ENCODE peak calls at places on chromosomes 3 and 15, in seven cellular contexts. R is lower lobe of right lung, P is colonic mucosa, W is GM12878, O is thoracic aorta, T is SJCRH30, B is IMR-90. M is an unnamed sample.

GRCh38 chr15:59953392-59953883 is 50.7 kb upstream of the FOXB1 start:
- DNase-seq in R (no peak), B (no peak), P (no peak), W (no peak), O (no peak), T (no peak), M (no peak)

GRCh38 chr15:31338879-31339557 is 12.4 kb downstream of the KLF13 start:
- DNase-seq in B (peak; percentile 79), P (no peak), O (peak; percentile 72), W (peak; percentile 75), R (peak; percentile 87), T (peak; percentile 78), M (peak; percentile 90)

GRCh38 chr15:100133001-100133400 is 208.8 kb downstream of the ADAMTS17 start:
- DNase-seq in T (no peak), O (no peak), R (no peak), B (no peak), P (no peak), W (no peak), M (no peak)

GRCh38 chr3:15795563-15796308 is 2.0 kb downstream of the ANKRD28 start:
- DNase-seq in B (peak; percentile 68), T (peak; percentile 14), W (no peak), R (no peak), P (no peak), O (no peak), M (no peak)

GRCh38 chr3:123378409-123378915 is 70.4 kb downstream of the ADCY5 start:
- DNase-seq in B (no peak), P (no peak), R (no peak), T (no peak), O (no peak), W (no peak), M (no peak)

GRCh38 chr3:97838393-97838792 is 16.6 kb downstream of the CRYBG3 start:
- DNase-seq in T (no peak), O (no peak), B (no peak), R (no peak), P (no peak), W (no peak), M (no peak)

GRCh38 chr3:26484140-26484539 is 138.4 kb upstream of the LRRC3B start:
- DNase-seq in T (peak; percentile 38), W (no peak), R (no peak), P (no peak), O (no peak), B (no peak), M (no peak)

GRCh38 chr15:94555842-94556516 is 324.6 kb downstream of the MCTP2 start:
- DNase-seq in W (no peak), B (no peak), O (no peak), P (no peak), R (no peak), T (no peak), M (no peak)

GRCh38 chr3:184172681-184173373 is 1.8 kb upstream of the AP2M1 start:
- DNase-seq in R (no peak), B (peak; percentile 88), W (no peak), P (no peak), O (no peak), T (no peak), M (no peak)

GRCh38 chr3:179750720-179751328 is 98.0 kb downstream of the USP13 start:
- DNase-seq in O (no peak), R (no peak), W (no peak), T (peak; percentile 17), P (no peak), B (peak; percentile 28), M (no peak)

GRCh38 chr15:34808016-34808415 is 12.7 kb upstream of the ACTC1 start:
- DNase-seq in P (no peak), B (peak; percentile 78), T (no peak), W (no peak), R (no peak), O (no peak), M (no peak)

GRCh38 chr3:52020796-52021195 is 25.1 kb upstream of the RPL29 start:
- DNase-seq in P (no peak), O (no peak), B (no peak), T (no peak), R (no peak), W (no peak), M (no peak)

GRCh38 chr3:69326821-69327433 is 59.0 kb downstream of the FRMD4B start:
- DNase-seq in P (no peak), T (no peak), O (no peak), W (peak; percentile 86), B (no peak), R (no peak), M (no peak)

GRCh38 chr3:134892317-134892716 is 97.3 kb downstream of the EPHB1 start:
- DNase-seq in R (no peak), T (no peak), W (no peak), O (no peak), P (no peak), B (no peak), M (no peak)

GRCh38 chr3:14224895-14225294 is 46.3 kb downstream of the LSM3 start:
- DNase-seq in R (no peak), T (no peak), P (peak; percentile 15), O (no peak), W (no peak), B (peak; percentile 51), M (no peak)

GRCh38 chr3:122916084-122916483 is 111.5 kb downstream of the SEMA5B start:
- DNase-seq in P (no peak), R (no peak), B (no peak), O (no peak), W (no peak), T (no peak), M (no peak)

GRCh38 chr3:166760114-166760513 is 620.0 kb downstream of the ZBBX start:
- DNase-seq in W (no peak), P (no peak), R (no peak), O (no peak), T (no peak), B (no peak), M (no peak)
- H3K4me3 ChIP-seq in W (no peak overlapping the region), P (no peak overlapping the region), R (no peak overlapping the region), O (no peak overlapping the region), T (no peak overlapping the region), B (no peak overlapping the region), M (no peak overlapping the region)

GRCh38 chr15:98164573-98164972 is 204.1 kb downstream of the ARRDC4 start:
- DNase-seq in T (no peak), O (no peak), B (no peak), W (no peak), P (no peak), R (no peak), M (no peak)

GRCh38 chr15:98164986-98165385 is 204.5 kb downstream of the ARRDC4 start:
- DNase-seq in R (no peak), P (no peak), O (no peak), B (no peak), T (no peak), W (no peak), M (no peak)

GRCh38 chr15:98155356-98155755 is 194.9 kb downstream of the ARRDC4 start:
- DNase-seq in P (no peak), O (no peak), T (no peak), W (no peak), R (no peak), B (no peak), M (no peak)

GRCh38 chr15:98163319-98164030 is 203.0 kb downstream of the ARRDC4 start:
- DNase-seq in O (no peak), P (no peak), R (no peak), B (no peak), W (no peak), T (no peak), M (no peak)

DNA sequence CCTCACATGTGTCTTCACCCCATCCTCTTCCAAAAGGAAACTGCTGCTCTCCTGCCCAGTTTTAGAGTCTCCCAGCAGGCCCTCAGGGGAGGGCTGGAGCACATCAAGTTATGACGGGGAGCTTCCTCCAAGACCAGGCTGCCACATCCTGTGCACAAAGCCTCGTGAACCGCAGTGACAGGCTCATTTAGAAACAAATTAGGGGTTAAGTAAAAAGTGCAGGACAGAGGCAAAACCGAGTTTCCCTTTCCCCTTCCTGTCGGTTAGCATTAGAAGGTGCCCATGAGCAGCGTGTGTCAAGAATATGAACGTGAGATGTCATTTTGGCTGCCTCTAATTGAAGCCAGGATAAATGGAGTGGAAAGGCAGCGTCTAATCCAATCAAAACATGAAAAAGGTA is 199.7 kb downstream of the ARRDC4 start:
- DNase-seq in R (no peak), W (no peak), O (no peak), P (no peak), T (no peak), B (no peak), M (no peak)
- H3K27ac ChIP-seq in R (no peak overlapping the region), W (no peak overlapping the region), O (no peak overlapping the region), P (no peak overlapping the region), T (no peak overlapping the region), B (no peak overlapping the region), M (no peak overlapping the region)

GRCh38 chr15:39882602-39883001 is 37.5 kb downstream of the GPR176 start:
- DNase-seq in W (no peak), O (no peak), P (no peak), T (no peak), R (no peak), B (no peak), M (no peak)
- H3K36me3 ChIP-seq in W (no peaks in the 10 kb centered on the region), O (no peaks in the 10 kb centered on the region), P (no peaks in the 10 kb centered on the region), T (no peaks in the 10 kb centered on the region), R (no peaks in the 10 kb centered on the region), B (peaks cover 2% of the 10 kb centered on the region), M (no peaks in the 10 kb centered on the region)

GRCh38 chr3:12869025-12869695 is 27.8 kb upstream of the RPL32 start:
- DNase-seq in W (no peak), P (peak; percentile 70), T (peak; percentile 82), B (no peak), O (no peak), R (peak; percentile 76), M (no peak)
- H3K4me3 ChIP-seq in W (no peak overlapping the region), P (no peak overlapping the region), T (no peak overlapping the region), B (no peak overlapping the region), O (peak overlapping the region; percentile 61), R (peak overlapping the region; percentile 45), M (no peak overlapping the region)

M was measured in breast epithelium.